ENCODE peak calls at places on chromosomes 3 and 15, in five cellular contexts. M is activated naive CD8-positive, alpha-beta T cell treated with anti-CD3 and anti-CD28 coated beads for 36 hours; O is stimulated activated CD8-positive, alpha-beta memory T cell treated with anti-CD3 and anti-CD28 coated beads, Interleukin-12 subunit alpha, Interleukin-12 subunit beta, amount 100 ng/mL, for 1 hour; S is immature natural killer cell; U is transverse colon. C is an unnamed sample.

GRCh38 chr3:14133188-14133800 is 8.4 kb downstream of the TMEM43 start:
- DNase-seq in O (no peak), S (no peak), M (no peak), U (peak; percentile 78), C (no peak)

GRCh38 chr3:58058654-58059263 is 50.5 kb downstream of the FLNB start:
- DNase-seq in U (no peak), S (no peak), M (no peak), O (no peak), C (no peak)

GRCh38 chr3:181735921-181736320 is 24.2 kb downstream of the SOX2 start:
- DNase-seq in M (no peak), O (no peak), U (no peak), S (no peak), C (no peak)

GRCh38 chr3:117127147-117127546 is 417.6 kb downstream of the TUSC7 start:
- DNase-seq in S (no peak), U (no peak), O (no peak), M (no peak), C (no peak)

GRCh38 chr3:139653582-139653981 is 24.2 kb downstream of the NMNAT3 start:
- DNase-seq in O (no peak), U (no peak), M (no peak), S (no peak), C (no peak)

GRCh38 chr3:23079976-23080375 is 123.2 kb upstream of the UBE2E2 start:
- DNase-seq in S (no peak), M (no peak), U (peak; percentile 52), O (no peak), C (no peak)

GRCh38 chr15:31013863-31014607 is 22.6 kb upstream of the MTMR10 start:
- DNase-seq in S (no peak), M (no peak), O (no peak), U (no peak), C (no peak)

GRCh38 chr3:119769394-119770149 is 12.3 kb upstream of the NR1I2 start:
- DNase-seq in S (no peak), M (no peak), O (no peak), U (peak; percentile 44), C (no peak)

GRCh38 chr3:149315694-149316093 is 17.7 kb downstream of the TM4SF18 start:
- DNase-seq in U (no peak), O (no peak), S (no peak), M (no peak), C (no peak)

GRCh38 chr15:48177875-48178611 is at the start of gene MYEF2:
- DNase-seq in M (peak; percentile 77), S (peak; percentile 51), O (peak; percentile 33), U (peak; percentile 74), C (peak; percentile 45)

GRCh38 chr3:40079845-40080240 is 229.7 kb upstream of the EIF1B start:
- DNase-seq in U (no peak), O (no peak), M (no peak), S (no peak), C (no peak)

GRCh38 chr15:84586641-84587160 is 14.1 kb upstream of the ZSCAN2 start:
- DNase-seq in O (no peak), S (no peak), U (no peak), M (no peak), C (no peak)

GRCh38 chr15:25852696-25853524 is 10.2 kb downstream of the ATP10A start:
- DNase-seq in O (no peak), S (no peak), M (no peak), U (no peak), C (no peak)

GRCh38 chr15:89876736-89877135 is 17.1 kb downstream of the AP3S2 start:
- DNase-seq in U (no peak), O (no peak), S (no peak), M (no peak), C (no peak)

GRCh38 chr15:67303490-67304363 is 49.1 kb downstream of the IQCH start:
- DNase-seq in U (peak; percentile 10), O (no peak), M (peak; percentile 3), S (peak; percentile 53), C (no peak)

GRCh38 chr3:47418167-47419082 is 37.6 kb downstream of the PTPN23 start:
- DNase-seq in O (no peak), U (no peak), S (no peak), M (no peak), C (no peak)

GRCh38 chr3:133248389-133248788 is 151.5 kb upstream of the BFSP2 start:
- DNase-seq in S (no peak), O (no peak), M (no peak), U (no peak), C (no peak)

GRCh38 chr15:74917676-74918075 is 11.0 kb upstream of the FAM219B start:
- DNase-seq in M (no peak), S (no peak), U (no peak), O (no peak), C (no peak)

GRCh38 chr15:84684092-84684491 is 26.1 kb upstream of the NMB start:
- DNase-seq in O (no peak), S (no peak), U (no peak), M (no peak), C (no peak)

GRCh38 chr3:135809038-135809437 is 156.5 kb upstream of the PPP2R3A start:
- DNase-seq in O (no peak), S (no peak), M (no peak), U (no peak), C (no peak)

GRCh38 chr3:51942603-51943450 is 664 bp downstream of the PARP3 start:
- DNase-seq in M (peak; percentile 72), U (peak; percentile 73), S (peak; percentile 32), O (peak; percentile 18), C (no peak)

GRCh38 chr3:38365469-38366062 is 19.0 kb downstream of the XYLB start:
- DNase-seq in M (no peak), U (no peak), S (no peak), O (no peak), C (no peak)

GRCh38 chr15:80564056-80564455 is 131.1 kb upstream of the ABHD17C start:
- DNase-seq in O (no peak), S (no peak), M (no peak), U (no peak), C (no peak)